ENCODE peak calls at places on chromosomes 5 and 9, in nine cellular contexts. One of them, this sample, is unnamed.

GRCh38 chr9:125272697-125273096 is 11.1 kb downstream of the GAPVD1 start:
- DNase-seq in A549: no peak
- DNase-seq in dorsolateral prefrontal cortex: no peak
- DNase-seq in uterus: no peak
- DNase-seq in fibroblast of lung: no peak
- DNase-seq in thoracic aorta: no peak
- DNase-seq in brain microvascular endothelial cell: no peak
- DNase-seq in fibroblast of the aortic adventitia: no peak
- DNase-seq in kidney epithelial cell: no peak
- DNase-seq in this sample: peak

GRCh38 chr5:109876941-109877669 is 187.4 kb downstream of the MAN2A1 start:
- DNase-seq in A549: no peak
- DNase-seq in dorsolateral prefrontal cortex: no peak
- DNase-seq in uterus: no peak
- DNase-seq in fibroblast of lung: peak
- DNase-seq in thoracic aorta: no peak
- DNase-seq in brain microvascular endothelial cell: peak
- DNase-seq in fibroblast of the aortic adventitia: peak
- DNase-seq in kidney epithelial cell: no peak
- DNase-seq in this sample: peak

GRCh38 chr5:172904643-172905345 is 54.4 kb upstream of the RPL26L1 start:
- DNase-seq in A549: peak
- DNase-seq in dorsolateral prefrontal cortex: no peak
- DNase-seq in uterus: peak
- DNase-seq in fibroblast of lung: peak
- DNase-seq in thoracic aorta: peak
- DNase-seq in brain microvascular endothelial cell: no peak
- DNase-seq in fibroblast of the aortic adventitia: peak
- DNase-seq in kidney epithelial cell: peak
- DNase-seq in this sample: peak

GRCh38 chr5:62587737-62588136 is 9.1 kb downstream of the LRRC70 start:
- DNase-seq in A549: no peak
- DNase-seq in dorsolateral prefrontal cortex: no peak
- DNase-seq in uterus: no peak
- DNase-seq in fibroblast of lung: no peak
- DNase-seq in thoracic aorta: no peak
- DNase-seq in brain microvascular endothelial cell: no peak
- DNase-seq in fibroblast of the aortic adventitia: peak
- DNase-seq in kidney epithelial cell: no peak
- DNase-seq in this sample: peak

GRCh38 chr5:156169495-156169894 is 157.5 kb upstream of the SGCD start:
- DNase-seq in A549: no peak
- DNase-seq in dorsolateral prefrontal cortex: no peak
- DNase-seq in uterus: no peak
- DNase-seq in fibroblast of lung: no peak
- DNase-seq in thoracic aorta: no peak
- DNase-seq in brain microvascular endothelial cell: no peak
- DNase-seq in fibroblast of the aortic adventitia: no peak
- DNase-seq in kidney epithelial cell: no peak
- DNase-seq in this sample: no peak

GRCh38 chr5:159518361-159518760 is 188.1 kb upstream of the IL12B start:
- DNase-seq in A549: no peak
- DNase-seq in dorsolateral prefrontal cortex: no peak
- DNase-seq in uterus: no peak
- DNase-seq in fibroblast of lung: peak
- DNase-seq in thoracic aorta: peak
- DNase-seq in brain microvascular endothelial cell: no peak
- DNase-seq in fibroblast of the aortic adventitia: peak
- DNase-seq in kidney epithelial cell: no peak
- DNase-seq in this sample: no peak

GRCh38 chr5:159184858-159185381 is 24.4 kb downstream of the RNF145 start:
- DNase-seq in A549: peak
- DNase-seq in dorsolateral prefrontal cortex: no peak
- DNase-seq in uterus: no peak
- DNase-seq in fibroblast of lung: peak
- DNase-seq in thoracic aorta: no peak
- DNase-seq in brain microvascular endothelial cell: peak
- DNase-seq in fibroblast of the aortic adventitia: peak
- DNase-seq in kidney epithelial cell: peak
- DNase-seq in this sample: peak

GRCh38 chr5:79011869-79012268 is 26.8 kb upstream of the ARSB start:
- DNase-seq in A549: no peak
- DNase-seq in dorsolateral prefrontal cortex: no peak
- DNase-seq in uterus: no peak
- DNase-seq in fibroblast of lung: no peak
- DNase-seq in thoracic aorta: no peak
- DNase-seq in brain microvascular endothelial cell: no peak
- DNase-seq in fibroblast of the aortic adventitia: no peak
- DNase-seq in kidney epithelial cell: no peak
- DNase-seq in this sample: no peak

GRCh38 chr5:73902327-73903051 is 276.5 kb downstream of the ARHGEF28 start:
- DNase-seq in A549: peak
- DNase-seq in dorsolateral prefrontal cortex: peak
- DNase-seq in uterus: no peak
- DNase-seq in fibroblast of lung: peak
- DNase-seq in thoracic aorta: no peak
- DNase-seq in brain microvascular endothelial cell: peak
- DNase-seq in fibroblast of the aortic adventitia: peak
- DNase-seq in kidney epithelial cell: no peak
- DNase-seq in this sample: peak

GRCh38 chr5:113427871-113428574 is 6.8 kb downstream of the TSSK1B start:
- DNase-seq in A549: no peak
- DNase-seq in dorsolateral prefrontal cortex: no peak
- DNase-seq in uterus: no peak
- DNase-seq in fibroblast of lung: no peak
- DNase-seq in thoracic aorta: no peak
- DNase-seq in brain microvascular endothelial cell: no peak
- DNase-seq in fibroblast of the aortic adventitia: no peak
- DNase-seq in kidney epithelial cell: no peak
- DNase-seq in this sample: no peak

GRCh38 chr9:135422340-135422944 is 57.1 kb upstream of the PPP1R26 start:
- DNase-seq in A549: no peak
- DNase-seq in dorsolateral prefrontal cortex: no peak
- DNase-seq in uterus: no peak
- DNase-seq in fibroblast of lung: no peak
- DNase-seq in thoracic aorta: no peak
- DNase-seq in brain microvascular endothelial cell: no peak
- DNase-seq in fibroblast of the aortic adventitia: no peak
- DNase-seq in kidney epithelial cell: no peak
- DNase-seq in this sample: no peak

GRCh38 chr5:77791356-77791755 is 15.2 kb upstream of the TBCA start:
- DNase-seq in A549: no peak
- DNase-seq in dorsolateral prefrontal cortex: no peak
- DNase-seq in uterus: no peak
- DNase-seq in fibroblast of lung: no peak
- DNase-seq in thoracic aorta: no peak
- DNase-seq in brain microvascular endothelial cell: no peak
- DNase-seq in fibroblast of the aortic adventitia: no peak
- DNase-seq in kidney epithelial cell: no peak
- DNase-seq in this sample: no peak

GRCh38 chr5:125874717-125875116 is 548.5 kb upstream of the GRAMD2B start:
- DNase-seq in A549: no peak
- DNase-seq in dorsolateral prefrontal cortex: no peak
- DNase-seq in uterus: no peak
- DNase-seq in fibroblast of lung: no peak
- DNase-seq in thoracic aorta: no peak
- DNase-seq in brain microvascular endothelial cell: no peak
- DNase-seq in fibroblast of the aortic adventitia: no peak
- DNase-seq in kidney epithelial cell: no peak
- DNase-seq in this sample: no peak

GRCh38 chr5:16384804-16385203 is 80.8 kb downstream of the ZNF622 start:
- DNase-seq in A549: no peak
- DNase-seq in dorsolateral prefrontal cortex: no peak
- DNase-seq in uterus: no peak
- DNase-seq in fibroblast of lung: no peak
- DNase-seq in thoracic aorta: no peak
- DNase-seq in brain microvascular endothelial cell: no peak
- DNase-seq in fibroblast of the aortic adventitia: no peak
- DNase-seq in kidney epithelial cell: no peak
- DNase-seq in this sample: no peak

GRCh38 chr5:16385516-16386090 is 80.0 kb downstream of the ZNF622 start:
- DNase-seq in A549: no peak
- DNase-seq in dorsolateral prefrontal cortex: no peak
- DNase-seq in uterus: no peak
- DNase-seq in fibroblast of lung: no peak
- DNase-seq in thoracic aorta: no peak
- DNase-seq in brain microvascular endothelial cell: no peak
- DNase-seq in fibroblast of the aortic adventitia: no peak
- DNase-seq in kidney epithelial cell: no peak
- DNase-seq in this sample: no peak

GRCh38 chr5:16383544-16384057 is 82.0 kb downstream of the ZNF622 start:
- DNase-seq in A549: no peak
- DNase-seq in dorsolateral prefrontal cortex: no peak
- DNase-seq in uterus: no peak
- DNase-seq in fibroblast of lung: no peak
- DNase-seq in thoracic aorta: no peak
- DNase-seq in brain microvascular endothelial cell: no peak
- DNase-seq in fibroblast of the aortic adventitia: no peak
- DNase-seq in kidney epithelial cell: no peak
- DNase-seq in this sample: no peak

GRCh38 chr5:16382047-16382446 is 83.6 kb downstream of the ZNF622 start:
- DNase-seq in A549: no peak
- DNase-seq in dorsolateral prefrontal cortex: no peak
- DNase-seq in uterus: no peak
- DNase-seq in fibroblast of lung: no peak
- DNase-seq in thoracic aorta: no peak
- DNase-seq in brain microvascular endothelial cell: no peak
- DNase-seq in fibroblast of the aortic adventitia: no peak
- DNase-seq in kidney epithelial cell: no peak
- DNase-seq in this sample: no peak

DNA sequence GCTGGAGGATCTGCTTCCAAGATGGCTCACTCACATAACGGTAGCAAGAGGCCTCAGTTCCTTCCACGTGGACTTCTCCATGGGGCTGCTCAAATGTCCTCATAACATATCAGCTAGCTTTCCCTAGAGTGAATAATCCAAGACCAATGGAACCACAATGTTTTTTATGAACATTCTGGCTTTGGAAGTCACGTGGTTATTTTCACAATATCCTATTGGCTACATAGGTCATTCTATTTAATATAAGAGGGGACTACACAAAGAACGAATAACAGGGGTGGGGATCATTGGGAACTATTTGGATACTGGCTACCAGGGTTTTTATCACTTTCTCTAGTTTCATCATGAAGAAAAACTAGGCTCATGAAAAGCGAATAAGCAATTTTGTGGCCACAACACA is 81.4 kb downstream of the ZNF622 start:
- DNase-seq in A549: no peak
- DNase-seq in dorsolateral prefrontal cortex: no peak
- DNase-seq in uterus: no peak
- DNase-seq in fibroblast of lung: no peak
- DNase-seq in thoracic aorta: no peak
- DNase-seq in brain microvascular endothelial cell: no peak
- DNase-seq in fibroblast of the aortic adventitia: no peak
- DNase-seq in kidney epithelial cell: no peak
- DNase-seq in this sample: no peak
- H3K4me3 ChIP-seq in A549: no peak
- H3K4me3 ChIP-seq in dorsolateral prefrontal cortex: no peak
- H3K4me3 ChIP-seq in uterus: no peak
- H3K4me3 ChIP-seq in fibroblast of lung: no peak
- H3K4me3 ChIP-seq in thoracic aorta: no peak
- H3K4me3 ChIP-seq in brain microvascular endothelial cell: no peak
- H3K4me3 ChIP-seq in fibroblast of the aortic adventitia: no peak
- H3K4me3 ChIP-seq in kidney epithelial cell: no peak
- H3K4me3 ChIP-seq in this sample: no peak

DNA sequence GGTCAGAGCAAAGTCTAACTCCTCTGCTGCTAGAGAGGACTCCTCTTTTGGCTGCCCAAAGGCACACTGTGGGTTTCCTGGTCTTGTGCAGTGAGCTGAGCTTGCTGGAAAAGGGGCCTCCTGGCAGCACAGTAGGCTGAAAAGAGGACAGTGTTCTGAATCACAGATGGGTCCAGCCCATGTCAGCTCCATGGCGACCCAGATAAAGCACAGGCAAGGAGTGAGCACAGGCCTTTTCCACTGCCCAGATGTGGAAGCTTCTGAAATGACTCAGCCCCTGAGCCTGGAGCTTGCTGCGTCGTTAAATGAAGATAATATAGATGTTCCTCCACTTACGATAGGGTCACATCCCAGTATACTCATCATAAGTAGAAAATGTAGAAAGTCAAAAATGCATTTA is 8.1 kb downstream of the CCDC180 start:
- DNase-seq in A549: no peak
- DNase-seq in dorsolateral prefrontal cortex: no peak
- DNase-seq in uterus: no peak
- DNase-seq in fibroblast of lung: peak
- DNase-seq in thoracic aorta: no peak
- DNase-seq in brain microvascular endothelial cell: peak
- DNase-seq in fibroblast of the aortic adventitia: peak
- DNase-seq in kidney epithelial cell: no peak
- DNase-seq in this sample: peak
- TF ChIP-seq CTCF in A549: no peak
- TF ChIP-seq CTCF in dorsolateral prefrontal cortex: no peak
- TF ChIP-seq CTCF in uterus: no peak
- TF ChIP-seq CTCF in fibroblast of lung: no peak
- TF ChIP-seq CTCF in thoracic aorta: no peak
- TF ChIP-seq CTCF in brain microvascular endothelial cell: no peak
- TF ChIP-seq CTCF in fibroblast of the aortic adventitia: no peak
- TF ChIP-seq CTCF in kidney epithelial cell: no peak
- TF ChIP-seq CTCF in this sample: no peak

DNA sequence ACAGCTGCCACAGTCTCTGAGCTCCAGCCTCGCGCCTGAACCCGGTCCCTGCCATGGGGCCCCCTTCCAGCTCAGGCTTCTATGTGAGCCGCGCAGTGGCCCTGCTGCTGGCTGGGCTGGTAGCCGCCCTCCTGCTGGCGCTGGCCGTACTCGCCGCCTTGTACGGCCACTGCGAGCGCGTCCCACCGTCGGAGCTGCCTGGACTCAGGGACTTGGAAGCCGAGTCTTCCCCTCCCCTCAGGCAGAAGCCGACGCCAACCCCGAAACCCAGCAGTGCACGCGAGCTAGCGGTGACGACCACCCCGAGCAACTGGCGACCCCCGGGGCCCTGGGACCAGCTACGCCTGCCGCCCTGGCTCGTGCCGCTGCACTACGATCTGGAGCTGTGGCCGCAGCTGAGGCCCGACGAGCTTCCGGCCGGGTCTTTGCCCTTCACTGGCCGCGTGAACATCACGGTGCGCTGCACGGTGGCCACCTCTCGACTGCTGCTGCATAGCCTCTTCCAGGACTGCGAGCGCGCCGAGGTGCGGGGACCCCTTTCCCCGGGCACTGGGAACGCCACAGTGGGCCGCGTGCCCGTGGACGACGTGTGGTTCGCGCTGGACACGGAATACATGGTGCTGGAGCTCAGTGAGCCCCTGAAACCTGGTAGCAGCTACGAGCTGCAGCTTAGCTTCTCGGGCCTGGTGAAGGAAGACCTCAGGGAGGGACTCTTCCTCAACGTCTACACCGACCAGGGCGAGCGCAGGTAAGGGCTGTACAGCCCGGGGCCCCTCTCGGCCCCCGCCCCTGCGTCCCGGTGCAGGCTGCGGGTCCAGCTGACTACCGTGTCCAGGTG is 509 bp downstream of the LVRN start:
- DNase-seq in A549: no peak
- DNase-seq in dorsolateral prefrontal cortex: no peak
- DNase-seq in uterus: no peak
- DNase-seq in fibroblast of lung: peak
- DNase-seq in thoracic aorta: no peak
- DNase-seq in brain microvascular endothelial cell: no peak
- DNase-seq in fibroblast of the aortic adventitia: no peak
- DNase-seq in kidney epithelial cell: no peak
- DNase-seq in this sample: peak
- H3K4me3 ChIP-seq in A549: peak
- H3K4me3 ChIP-seq in dorsolateral prefrontal cortex: peak
- H3K4me3 ChIP-seq in uterus: peak
- H3K4me3 ChIP-seq in fibroblast of lung: peak
- H3K4me3 ChIP-seq in thoracic aorta: peak
- H3K4me3 ChIP-seq in brain microvascular endothelial cell: peak
- H3K4me3 ChIP-seq in fibroblast of the aortic adventitia: peak
- H3K4me3 ChIP-seq in kidney epithelial cell: peak
- H3K4me3 ChIP-seq in this sample: peak

GRCh38 chr5:34919077-34919476 is 3.6 kb downstream of the BRIX1 start:
- DNase-seq in A549: peak
- DNase-seq in dorsolateral prefrontal cortex: no peak
- DNase-seq in uterus: no peak
- DNase-seq in fibroblast of lung: no peak
- DNase-seq in thoracic aorta: no peak
- DNase-seq in brain microvascular endothelial cell: no peak
- DNase-seq in fibroblast of the aortic adventitia: no peak
- DNase-seq in kidney epithelial cell: no peak
- DNase-seq in this sample: no peak
- TF ChIP-seq CTCF in A549: peak
- TF ChIP-seq CTCF in dorsolateral prefrontal cortex: no peak
- TF ChIP-seq CTCF in uterus: no peak
- TF ChIP-seq CTCF in fibroblast of lung: no peak
- TF ChIP-seq CTCF in thoracic aorta: no peak
- TF ChIP-seq CTCF in brain microvascular endothelial cell: peak
- TF ChIP-seq CTCF in fibroblast of the aortic adventitia: peak
- TF ChIP-seq CTCF in kidney epithelial cell: peak
- TF ChIP-seq CTCF in this sample: peak